ENCODE peak calls at places on chromosome 6, in seven cellular contexts. V, L, Q, R, S, O and F are unnamed samples.

GRCh38 chr6:168937061-168937460 is 316.6 kb downstream of the THBS2 start:
- DNase-seq in V (no peak), L (no peak), Q (peak; percentile 11), R (no peak), S (no peak), O (no peak), F (no peak)

GRCh38 chr6:10720229-10720959 is 2.5 kb upstream of the TMEM14C start:
- DNase-seq in V (no peak), L (peak; percentile 86), Q (peak; percentile 31), R (no peak), S (peak; percentile 22), O (peak; percentile 95), F (no peak)

GRCh38 chr6:116438590-116439448 is 22.4 kb upstream of the CALHM6 start:
- DNase-seq in V (no peak), L (no peak), Q (peak; percentile 26), R (no peak), S (peak; percentile 64), O (no peak), F (no peak)

GRCh38 chr6:36545767-36546663 is 1.3 kb downstream of the STK38 start:
- DNase-seq in V (peak; percentile 7), L (no peak), Q (peak; percentile 39), R (no peak), S (peak; percentile 48), O (no peak), F (no peak)

GRCh38 chr6:33264015-33264414 is 7.7 kb downstream of the VPS52 start:
- DNase-seq in V (no peak), L (no peak), Q (no peak), R (no peak), S (no peak), O (peak; percentile 13), F (no peak)

GRCh38 chr6:168058691-168059551 is 20.1 kb downstream of the FRMD1 start:
- DNase-seq in V (no peak), L (no peak), Q (no peak), R (no peak), S (no peak), O (no peak), F (no peak)

GRCh38 chr6:119562168-119562567 is 212.6 kb upstream of the MAN1A1 start:
- DNase-seq in V (no peak), L (no peak), Q (no peak), R (no peak), S (no peak), O (no peak), F (no peak)

GRCh38 chr6:3540253-3540820 is 83.5 kb upstream of the SLC22A23 start:
- DNase-seq in V (no peak), L (no peak), Q (no peak), R (no peak), S (no peak), O (no peak), F (no peak)

GRCh38 chr6:128518531-128519131 is 1.8 kb downstream of the PTPRK start:
- DNase-seq in V (no peak), L (peak; percentile 67), Q (no peak), R (no peak), S (no peak), O (no peak), F (no peak)

GRCh38 chr6:69105288-69105687 is 470.2 kb downstream of the ADGRB3 start:
- DNase-seq in V (peak; percentile 11), L (no peak), Q (no peak), R (no peak), S (no peak), O (no peak), F (no peak)

GRCh38 chr6:144148891-144149290 is 1.4 kb upstream of the STX11 start:
- DNase-seq in V (no peak), L (no peak), Q (no peak), R (no peak), S (peak; percentile 10), O (no peak), F (peak; percentile 18)

GRCh38 chr6:144149558-144149893 is 791 bp upstream of the STX11 start:
- DNase-seq in V (no peak), L (peak; percentile 41), Q (no peak), R (no peak), S (no peak), O (no peak), F (no peak)

GRCh38 chr6:144149894-144150672 is at the start of gene STX11:
- DNase-seq in V (peak; percentile 19), L (peak; percentile 90), Q (peak; percentile 31), R (no peak), S (peak; percentile 29), O (peak; percentile 95), F (no peak)

GRCh38 chr6:144151010-144151727 is 852 bp downstream of the STX11 start:
- DNase-seq in V (no peak), L (no peak), Q (no peak), R (no peak), S (peak; percentile 14), O (peak; percentile 77), F (no peak)

GRCh38 chr6:144150673-144151009 is 324 bp downstream of the STX11 start:
- DNase-seq in V (peak; percentile 28), L (peak; percentile 56), Q (peak; percentile 17), R (no peak), S (peak; percentile 35), O (peak; percentile 85), F (no peak)
- H3K4me3 ChIP-seq in V (peak overlapping the region; percentile 72), L (peak overlapping the region; percentile 71), Q (peak overlapping the region; percentile 80), R (peak overlapping the region; percentile 62), S (peak overlapping the region; percentile 63), O (peak overlapping the region; percentile 71), F (peak overlapping the region; percentile 72)

DNA sequence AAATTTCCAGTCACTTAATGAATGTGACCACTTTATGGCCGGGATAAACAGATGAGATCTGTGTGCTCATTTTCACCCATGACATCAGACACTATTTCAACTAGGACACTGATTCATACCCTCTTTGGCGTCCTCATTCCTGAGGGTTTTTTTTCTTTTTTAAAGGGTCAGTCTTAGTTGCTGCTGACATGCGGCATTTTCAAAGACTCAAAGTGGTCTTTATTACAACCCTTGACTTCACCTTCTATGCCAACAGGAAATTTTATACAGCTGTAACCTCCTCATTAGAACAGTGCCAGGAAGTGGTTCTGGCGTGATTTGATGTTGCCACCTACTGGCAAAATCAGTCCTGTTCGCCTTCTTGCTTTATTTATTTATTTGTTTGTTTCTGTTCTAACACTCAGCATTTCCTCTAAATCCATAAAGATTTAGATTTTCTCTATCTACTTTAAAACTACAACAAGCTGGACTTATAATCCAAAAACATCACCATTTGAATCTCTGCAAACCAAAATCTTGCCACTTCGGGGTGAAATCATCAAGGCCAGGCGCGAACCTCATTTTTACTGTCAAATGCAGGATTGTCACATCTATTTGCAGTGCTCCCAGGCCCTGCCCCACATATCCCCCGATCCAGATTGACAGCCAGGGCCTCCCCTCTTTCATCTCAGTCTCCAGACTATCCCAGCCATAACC is 77.7 kb downstream of the C6orf118 start:
- DNase-seq in V (peak; percentile 6), L (no peak), Q (peak; percentile 78), R (peak; percentile 22), S (peak; percentile 36), O (no peak), F (peak; percentile 37)
- TF ChIP-seq CTCF in V (peak; percentile 68), L (peak; percentile 64), Q (peak; percentile 66), R (peak; percentile 86), S (peak; percentile 27), O (no peak), F (peak; percentile 53)

GRCh38 chr6:166673309-166673708 is 46.3 kb upstream of the RPS6KA2 start:
- DNase-seq in V (no peak), L (no peak), Q (no peak), R (no peak), S (no peak), O (no peak), F (no peak)

GRCh38 chr6:166675736-166676135 is 48.7 kb upstream of the RPS6KA2 start:
- DNase-seq in V (no peak), L (no peak), Q (no peak), R (no peak), S (no peak), O (no peak), F (no peak)

GRCh38 chr6:166678426-166678825 is 51.4 kb upstream of the RPS6KA2 start:
- DNase-seq in V (no peak), L (no peak), Q (peak; percentile 14), R (no peak), S (no peak), O (no peak), F (no peak)

GRCh38 chr6:166677941-166678340 is 50.9 kb upstream of the RPS6KA2 start:
- DNase-seq in V (no peak), L (no peak), Q (no peak), R (no peak), S (no peak), O (no peak), F (no peak)

DNA sequence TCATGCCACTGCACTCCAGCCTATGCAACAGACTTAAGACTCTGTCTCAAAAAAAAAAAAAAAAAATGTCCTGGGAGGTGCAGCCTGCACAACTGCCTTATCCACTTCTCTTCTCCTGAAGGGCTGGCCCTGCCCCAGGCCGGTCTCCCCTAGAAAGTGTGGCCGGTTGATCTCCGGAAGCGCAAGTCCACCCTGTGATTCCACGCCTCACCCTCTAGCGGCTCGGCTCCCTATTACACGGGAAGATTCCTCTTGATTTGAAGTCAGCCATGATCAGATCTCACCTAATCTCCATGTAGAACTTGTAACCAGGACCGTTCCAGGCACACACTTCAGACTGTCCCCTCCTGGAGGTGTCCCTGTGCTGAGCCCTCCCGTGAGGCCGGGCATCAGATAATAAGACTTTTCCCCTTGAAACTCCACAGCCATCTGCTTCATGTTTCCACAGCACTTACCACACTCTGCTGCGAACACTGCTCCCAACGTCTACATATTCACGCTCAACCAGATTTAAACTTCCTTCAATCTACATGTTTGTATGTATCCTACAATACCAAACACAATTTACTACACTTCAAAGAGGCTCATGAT is 49.3 kb upstream of the RPS6KA2 start:
- DNase-seq in V (no peak), L (no peak), Q (no peak), R (no peak), S (no peak), O (no peak), F (no peak)
- H3K4me3 ChIP-seq in V (no peak overlapping the region), L (no peak overlapping the region), Q (no peak overlapping the region), R (no peak overlapping the region), S (no peak overlapping the region), O (no peak overlapping the region), F (no peak overlapping the region)

GRCh38 chr6:54266400-54266923 is 41.8 kb upstream of the TINAG start:
- DNase-seq in V (no peak), L (no peak), Q (no peak), R (no peak), S (no peak), O (no peak), F (no peak)
- TF ChIP-seq CTCF in V (peak; percentile 8), L (no peak), Q (no peak), R (peak; percentile 26), S (peak; percentile 5), O (no peak), F (no peak)

DNA sequence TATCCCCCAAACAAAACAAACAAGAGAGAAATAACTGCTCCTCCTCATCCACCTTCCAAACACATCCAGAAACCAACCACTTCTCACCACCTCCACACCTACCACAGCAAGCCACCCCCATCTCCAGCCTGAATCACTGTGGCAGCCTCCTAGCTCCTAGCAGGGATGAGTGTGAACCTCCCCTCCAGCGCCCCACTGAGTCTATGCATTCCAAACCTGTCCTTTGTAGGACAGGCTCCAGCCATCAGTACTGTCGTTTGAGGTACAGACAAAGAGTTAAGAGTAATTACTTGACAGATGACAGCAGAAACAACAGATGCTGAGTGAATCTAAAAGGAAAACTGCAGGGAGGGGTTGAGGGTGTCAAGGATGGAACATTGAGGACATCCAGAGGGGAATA is 2.4 kb downstream of the METTL24 start:
- DNase-seq in V (no peak), L (no peak), Q (no peak), R (no peak), S (no peak), O (no peak), F (no peak)
- H3K4me3 ChIP-seq in V (no peak overlapping the region), L (no peak overlapping the region), Q (no peak overlapping the region), R (no peak overlapping the region), S (no peak overlapping the region), O (no peak overlapping the region), F (no peak overlapping the region)

GRCh38 chr6:121776054-121776453 is 340.6 kb downstream of the GJA1 start:
- DNase-seq in V (no peak), L (no peak), Q (no peak), R (no peak), S (no peak), O (no peak), F (no peak)
- TF ChIP-seq CTCF in V (no peak), L (no peak), Q (no peak), R (no peak), S (no peak), O (no peak), F (no peak)